ENCODE peak calls at places on chromosomes 5 and 9, in four cellular contexts. G is cardiac muscle cell, P is hepatocyte, B is PC-3. J is an unnamed sample.

GRCh38 chr9:133777871-133778270 is 39.7 kb upstream of the SARDH start:
- DNase-seq in P (no peak), B (no peak), G (no peak), J (no peak)

GRCh38 chr5:172727551-172727950 is 43.4 kb downstream of the DUSP1 start:
- DNase-seq in P (no peak), G (no peak), B (no peak), J (no peak)

GRCh38 chr9:72951043-72951442 is 1.8 kb downstream of the ALDH1A1 start:
- DNase-seq in G (no peak), B (no peak), P (no peak), J (no peak)

GRCh38 chr5:61055434-61056006 is 106.7 kb downstream of the SMIM15 start:
- DNase-seq in P (peak), G (peak), B (peak), J (peak)

GRCh38 chr9:6794936-6795335 is 37.2 kb downstream of the KDM4C start:
- DNase-seq in G (no peak), P (no peak), B (no peak), J (no peak)

GRCh38 chr5:11268894-11269293 is 507.9 kb upstream of the DAP start:
- DNase-seq in G (no peak), B (no peak), P (peak), J (no peak)

GRCh38 chr9:93960971-93961841 is 6.1 kb upstream of the BARX1 start:
- DNase-seq in B (no peak), P (no peak), G (no peak), J (no peak)

GRCh38 chr9:18393340-18394130 is 80.4 kb upstream of the ADAMTSL1 start:
- DNase-seq in P (peak), B (peak), G (peak), J (peak)

GRCh38 chr9:101247297-101247696 is 137.5 kb downstream of the BAAT start:
- DNase-seq in G (no peak), P (no peak), B (no peak), J (no peak)

GRCh38 chr5:33691846-33692245 is 199.9 kb downstream of the ADAMTS12 start:
- DNase-seq in P (no peak), G (no peak), B (no peak), J (no peak)

GRCh38 chr9:86795861-86796497 is 151.3 kb downstream of the GAS1 start:
- DNase-seq in B (no peak), G (no peak), P (peak), J (no peak)

GRCh38 chr9:16718952-16719351 is 151.5 kb downstream of the BNC2 start:
- DNase-seq in G (no peak), B (no peak), P (no peak), J (no peak)
- TF ChIP-seq CTCF in G (no peak), B (no peak), P (no peak), J (no peak)

DNA sequence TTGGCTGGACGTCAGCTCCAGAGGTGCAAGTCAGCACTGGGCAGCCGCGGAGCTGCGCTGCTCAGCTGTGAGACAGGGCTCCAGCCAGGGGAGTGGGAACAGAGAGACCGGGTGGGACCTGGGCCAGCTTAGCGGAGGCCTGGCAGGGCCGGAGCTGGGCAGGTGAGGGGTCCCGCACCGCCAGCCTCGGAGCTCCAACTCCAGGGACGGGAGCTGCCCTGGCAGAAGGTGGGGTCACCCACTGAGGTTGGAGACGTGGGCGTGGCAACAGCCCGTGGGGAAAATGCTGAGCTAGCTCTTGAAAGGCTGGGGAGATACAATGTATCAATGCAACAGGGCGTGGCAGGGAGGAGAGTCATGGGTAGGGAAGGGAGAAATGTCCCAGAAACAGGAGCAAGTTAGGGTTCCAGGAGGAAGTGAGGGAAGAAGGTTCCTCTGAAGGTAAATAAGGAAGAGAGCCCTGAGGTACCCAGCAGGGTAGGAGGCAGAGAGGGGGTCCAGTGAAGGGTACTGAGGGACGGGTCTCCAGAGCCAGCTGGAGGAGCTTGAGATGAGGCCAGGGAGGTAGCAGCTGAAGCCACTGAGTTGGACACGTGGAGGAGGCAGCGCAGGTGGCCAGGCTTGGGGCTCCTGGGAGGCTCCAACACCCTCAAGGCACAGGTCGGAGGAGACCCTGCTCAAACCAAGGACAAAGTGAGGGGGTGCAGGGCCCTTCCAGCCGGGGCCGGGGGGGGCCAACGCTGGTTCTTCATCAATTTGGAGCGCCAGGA is 736 bp upstream of the NKD2 start:
- DNase-seq in B (no peak), G (no peak), P (no peak), J (no peak)
- H3K4me3 ChIP-seq in B (no peak), G (no peak), P (no peak), J (no peak)

GRCh38 chr9:35079041-35079425 is 709 bp downstream of the FANCG start:
- DNase-seq in B (no peak), P (no peak), G (no peak), J (no peak)

GRCh38 chr9:35078066-35078465 is 1.7 kb downstream of the FANCG start:
- DNase-seq in P (no peak), G (no peak), B (no peak), J (no peak)

GRCh38 chr9:35076848-35077247 is 2.9 kb downstream of the FANCG start:
- DNase-seq in P (no peak), B (no peak), G (no peak), J (no peak)

GRCh38 chr9:35075358-35075757 is 2.9 kb upstream of the VCP start:
- DNase-seq in B (no peak), G (no peak), P (no peak), J (no peak)

GRCh38 chr9:35079426-35080341 is at the start of gene FANCG:
- DNase-seq in G (peak), B (peak), P (peak), J (peak)
- TF ChIP-seq CTCF in G (no peak), B (no peak), P (no peak), J (no peak)

GRCh38 chr9:126985870-126986498 is 71.4 kb downstream of the RALGPS1 start:
- DNase-seq in P (peak), B (peak), G (no peak), J (peak)
- H3K4me3 ChIP-seq in P (no peak), B (peak), G (no peak), J (no peak)

GRCh38 chr9:117268847-117269452 is 145.9 kb downstream of the ASTN2 start:
- DNase-seq in G (no peak), B (no peak), P (no peak), J (no peak)

GRCh38 chr9:117265253-117265652 is 149.6 kb downstream of the ASTN2 start:
- DNase-seq in G (no peak), P (no peak), B (no peak), J (no peak)

DNA sequence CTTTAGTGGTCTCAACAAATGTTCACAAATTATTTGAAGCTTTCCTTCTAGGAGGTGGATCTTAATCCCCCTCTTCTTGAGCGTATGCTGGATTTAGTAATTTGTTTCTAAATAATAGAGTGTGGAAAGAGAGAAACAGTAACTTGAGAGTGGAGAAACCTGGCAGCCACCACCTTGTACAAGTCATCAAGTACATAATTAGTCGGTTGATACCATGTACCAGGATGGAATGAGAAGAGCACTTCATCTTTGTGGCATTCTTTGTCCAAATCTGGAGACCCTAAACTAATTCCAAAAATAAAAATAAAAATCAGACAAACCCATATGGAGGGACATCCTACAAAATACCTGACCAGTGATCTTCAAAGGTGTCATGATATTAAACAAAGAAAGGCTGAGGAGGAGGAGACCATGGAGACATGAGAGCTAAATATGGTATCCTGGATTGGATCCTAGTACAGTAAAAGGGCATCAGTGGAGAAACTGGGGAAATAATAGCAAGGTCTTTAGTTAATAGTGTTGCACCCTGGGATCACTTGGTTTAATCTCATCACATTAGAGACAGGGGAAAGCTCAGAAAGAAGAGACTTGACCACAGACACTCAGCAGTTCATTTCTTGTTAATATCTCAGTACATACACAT is 147.9 kb downstream of the ASTN2 start:
- DNase-seq in B (no peak), G (no peak), P (no peak), J (no peak)
- TF ChIP-seq CTCF in B (no peak), G (no peak), P (no peak), J (no peak)